ENCODE peak calls at places on chromosomes 2 and 18, in nine cellular contexts. S is aorta; N is cardiac muscle cell; O is posterior vena cava; F is dermis blood vessel endothelial cell; E is transverse colon; K is NB4; J is germinal center; U is activated CD4-positive, alpha-beta T cell treated with anti-CD3 and anti-CD28 coated beads, Interleukin-2, amount 10 ng/mL, durations not matched to agents 7 days and 5 days. C is an unnamed sample.

GRCh38 chr18:70355620-70356385 is 67.0 kb downstream of the SOCS6 start:
- DNase-seq in K (no peak), U (no peak), F (no peak), J (no peak), O (no peak), S (no peak), E (no peak), N (no peak), C (no peak)

GRCh38 chr2:48668992-48669391 is 51.3 kb downstream of the GTF2A1L start:
- DNase-seq in K (no peak), O (no peak), N (no peak), F (no peak), E (no peak), U (no peak), J (no peak), S (no peak), C (no peak)

GRCh38 chr2:10900216-10901109 is 11.3 kb upstream of the KCNF1 start:
- DNase-seq in J (peak), F (peak), U (no peak), K (peak), N (peak), S (no peak), E (peak), O (no peak), C (no peak)

GRCh38 chr18:48475635-48476549 is 62.9 kb upstream of the CTIF start:
- DNase-seq in S (peak), N (peak), O (no peak), U (peak), J (peak), K (peak), F (peak), E (peak), C (peak)

GRCh38 chr2:5188636-5189035 is 503.5 kb upstream of the SOX11 start:
- DNase-seq in U (no peak), N (no peak), E (no peak), O (no peak), F (peak), S (no peak), J (no peak), K (no peak), C (no peak)

GRCh38 chr18:26406854-26407517 is 141.4 kb downstream of the KCTD1 start:
- DNase-seq in K (no peak), E (no peak), N (no peak), S (no peak), J (no peak), O (no peak), F (no peak), U (no peak), C (no peak)

GRCh38 chr2:112912403-112912802 is 1.4 kb downstream of the IL37 start:
- DNase-seq in O (no peak), E (no peak), U (no peak), F (no peak), K (no peak), S (no peak), J (no peak), N (no peak), C (no peak)

GRCh38 chr2:42934568-42935258 is 142.3 kb upstream of the HAAO start:
- DNase-seq in U (no peak), F (no peak), N (no peak), O (no peak), S (no peak), J (no peak), E (no peak), K (no peak), C (no peak)

GRCh38 chr2:131535526-131535925 is 7.8 kb downstream of the CCDC74A start:
- DNase-seq in K (no peak), F (no peak), N (no peak), E (no peak), U (no peak), S (no peak), J (no peak), O (no peak), C (peak)

GRCh38 chr18:45738660-45739059 is 14.7 kb downstream of the SLC14A1 start:
- DNase-seq in O (no peak), E (no peak), J (no peak), K (no peak), S (no peak), F (peak), N (no peak), U (no peak), C (no peak)

GRCh38 chr18:79779021-79779699 is 18.6 kb upstream of the KCNG2 start:
- DNase-seq in O (peak), F (no peak), U (no peak), N (no peak), S (peak), J (no peak), E (no peak), K (no peak), C (no peak)

GRCh38 chr2:36549063-36549662 is 48.8 kb downstream of the FEZ2 start:
- DNase-seq in E (no peak), S (no peak), U (peak), O (no peak), K (no peak), F (peak), J (no peak), N (peak), C (no peak)

GRCh38 chr2:168816369-168816768 is 13.9 kb downstream of the NOSTRIN start:
- DNase-seq in N (peak), S (no peak), O (no peak), J (no peak), F (no peak), U (no peak), K (no peak), E (no peak), C (no peak)

GRCh38 chr2:180046776-180047175 is 39.7 kb upstream of the CWC22 start:
- DNase-seq in K (no peak), S (no peak), E (no peak), N (no peak), F (no peak), U (no peak), O (no peak), J (no peak), C (no peak)

GRCh38 chr18:58721586-58722160 is 50.4 kb downstream of the MALT1 start:
- DNase-seq in S (no peak), E (no peak), K (no peak), J (no peak), O (no peak), F (no peak), U (no peak), N (no peak), C (no peak)

GRCh38 chr2:119727493-119727892 is 32.2 kb upstream of the PTPN4 start:
- DNase-seq in E (no peak), S (no peak), F (no peak), J (no peak), N (no peak), U (no peak), O (no peak), K (no peak), C (no peak)

GRCh38 chr18:35220424-35220823 is 20.4 kb upstream of the ZNF397 start:
- DNase-seq in F (no peak), O (no peak), K (no peak), N (no peak), J (no peak), U (no peak), E (peak), S (no peak), C (no peak)

GRCh38 chr18:52422985-52423601 is 83.1 kb downstream of the DCC start:
- DNase-seq in E (no peak), U (no peak), F (no peak), S (no peak), K (peak), N (no peak), O (no peak), J (no peak), C (no peak)

GRCh38 chr2:240435457-240435954 is at the start of gene GPC1:
- DNase-seq in K (no peak), U (peak), S (peak), N (peak), O (peak), E (peak), J (peak), F (peak), C (peak)

GRCh38 chr2:96108578-96109561 is 7.5 kb downstream of the ADRA2B start:
- DNase-seq in E (no peak), O (peak), F (no peak), S (peak), N (peak), U (no peak), J (no peak), K (no peak), C (no peak)

GRCh38 chr2:20091305-20091991 is 40.0 kb upstream of the LAPTM4A start:
- DNase-seq in E (peak), O (no peak), J (no peak), U (no peak), F (peak), N (peak), K (no peak), S (no peak), C (no peak)

GRCh38 chr2:98917031-98917459 is 19.0 kb downstream of the CRACDL start:
- DNase-seq in E (no peak), K (no peak), U (no peak), J (no peak), F (peak), S (no peak), O (peak), N (peak), C (no peak)

GRCh38 chr2:43212216-43212828 is 14.1 kb downstream of the ZFP36L2 start:
- DNase-seq in E (no peak), S (peak), N (no peak), K (peak), F (no peak), J (no peak), O (no peak), U (no peak), C (no peak)

GRCh38 chr2:15761056-15761455 is 169.4 kb downstream of the DDX1 start:
- DNase-seq in N (no peak), O (no peak), U (no peak), K (no peak), E (no peak), J (no peak), S (no peak), F (no peak), C (no peak)

GRCh38 chr2:210225461-210225798 is 183 bp upstream of the ACADL start:
- DNase-seq in U (no peak), S (no peak), J (no peak), O (no peak), K (no peak), F (peak), E (no peak), N (peak), C (no peak)